ENCODE peak calls at places on chromosomes 6 and 20, in seven cellular contexts. One of them, this sample, is unnamed.

GRCh38 chr6:64736421-64736950 is 970.5 kb downstream of the EYS start:
- DNase-seq in adrenal gland: no peak
- DNase-seq in psoas muscle: no peak
- DNase-seq in ovary: no peak
- DNase-seq in heart left ventricle: no peak
- DNase-seq in IMR-90: no peak
- DNase-seq in SK-N-MC: no peak
- DNase-seq in this sample: no peak

GRCh38 chr6:34984416-34984815 is 95.4 kb downstream of the ANKS1A start:
- DNase-seq in psoas muscle: no peak
- DNase-seq in adrenal gland: no peak
- DNase-seq in SK-N-MC: no peak
- DNase-seq in heart left ventricle: no peak
- DNase-seq in ovary: no peak
- DNase-seq in IMR-90: no peak
- DNase-seq in this sample: no peak

GRCh38 chr6:90088009-90088408 is 193.7 kb downstream of the GJA10 start:
- DNase-seq in ovary: no peak
- DNase-seq in adrenal gland: no peak
- DNase-seq in SK-N-MC: no peak
- DNase-seq in psoas muscle: no peak
- DNase-seq in heart left ventricle: no peak
- DNase-seq in IMR-90: peak
- DNase-seq in this sample: no peak

GRCh38 chr6:111107589-111107988 is 20.3 kb downstream of the SLC16A10 start:
- DNase-seq in IMR-90: no peak
- DNase-seq in SK-N-MC: no peak
- DNase-seq in heart left ventricle: no peak
- DNase-seq in ovary: no peak
- DNase-seq in adrenal gland: no peak
- DNase-seq in psoas muscle: no peak
- DNase-seq in this sample: no peak

GRCh38 chr6:142913511-142914047 is 31.4 kb downstream of the HIVEP2 start:
- DNase-seq in IMR-90: no peak
- DNase-seq in ovary: no peak
- DNase-seq in psoas muscle: no peak
- DNase-seq in SK-N-MC: no peak
- DNase-seq in heart left ventricle: no peak
- DNase-seq in adrenal gland: no peak
- DNase-seq in this sample: peak

GRCh38 chr20:24100370-24101011 is 111.9 kb upstream of the GGTLC1 start:
- DNase-seq in ovary: peak
- DNase-seq in adrenal gland: peak
- DNase-seq in heart left ventricle: peak
- DNase-seq in psoas muscle: no peak
- DNase-seq in IMR-90: peak
- DNase-seq in SK-N-MC: no peak
- DNase-seq in this sample: peak

GRCh38 chr6:156421933-156422332 is 355.2 kb upstream of the ARID1B start:
- DNase-seq in psoas muscle: no peak
- DNase-seq in SK-N-MC: no peak
- DNase-seq in IMR-90: no peak
- DNase-seq in adrenal gland: no peak
- DNase-seq in ovary: no peak
- DNase-seq in heart left ventricle: no peak
- DNase-seq in this sample: no peak

GRCh38 chr6:61867635-61868034 is 418.4 kb downstream of the KHDRBS2 start:
- DNase-seq in IMR-90: no peak
- DNase-seq in ovary: no peak
- DNase-seq in heart left ventricle: no peak
- DNase-seq in adrenal gland: no peak
- DNase-seq in psoas muscle: no peak
- DNase-seq in SK-N-MC: no peak
- DNase-seq in this sample: no peak

GRCh38 chr6:158660331-158660730 is 10.5 kb downstream of the SYTL3 start:
- DNase-seq in psoas muscle: no peak
- DNase-seq in IMR-90: no peak
- DNase-seq in SK-N-MC: no peak
- DNase-seq in heart left ventricle: no peak
- DNase-seq in ovary: no peak
- DNase-seq in adrenal gland: no peak
- DNase-seq in this sample: no peak

GRCh38 chr20:5919634-5920544 is 30.4 kb downstream of the TRMT6 start:
- DNase-seq in ovary: no peak
- DNase-seq in SK-N-MC: no peak
- DNase-seq in psoas muscle: no peak
- DNase-seq in heart left ventricle: no peak
- DNase-seq in adrenal gland: no peak
- DNase-seq in IMR-90: no peak
- DNase-seq in this sample: no peak

GRCh38 chr6:116011520-116011919 is 49.2 kb downstream of the FRK start:
- DNase-seq in psoas muscle: no peak
- DNase-seq in IMR-90: no peak
- DNase-seq in SK-N-MC: no peak
- DNase-seq in heart left ventricle: no peak
- DNase-seq in ovary: no peak
- DNase-seq in adrenal gland: no peak
- DNase-seq in this sample: no peak

GRCh38 chr6:26536571-26537159 is 1.5 kb upstream of the HMGN4 start:
- DNase-seq in adrenal gland: no peak
- DNase-seq in ovary: peak
- DNase-seq in IMR-90: peak
- DNase-seq in heart left ventricle: no peak
- DNase-seq in psoas muscle: no peak
- DNase-seq in SK-N-MC: no peak
- DNase-seq in this sample: peak

GRCh38 chr6:154471609-154472362 is 38.7 kb downstream of the CNKSR3 start:
- DNase-seq in IMR-90: no peak
- DNase-seq in ovary: no peak
- DNase-seq in adrenal gland: no peak
- DNase-seq in psoas muscle: no peak
- DNase-seq in SK-N-MC: no peak
- DNase-seq in heart left ventricle: no peak
- DNase-seq in this sample: no peak

GRCh38 chr6:127032971-127033370 is 85.5 kb upstream of the RSPO3 start:
- DNase-seq in psoas muscle: no peak
- DNase-seq in IMR-90: no peak
- DNase-seq in SK-N-MC: no peak
- DNase-seq in ovary: no peak
- DNase-seq in adrenal gland: no peak
- DNase-seq in heart left ventricle: no peak
- DNase-seq in this sample: no peak

GRCh38 chr20:13277663-13278295 is 56.7 kb downstream of the ISM1 start:
- DNase-seq in SK-N-MC: no peak
- DNase-seq in IMR-90: no peak
- DNase-seq in adrenal gland: no peak
- DNase-seq in ovary: no peak
- DNase-seq in heart left ventricle: no peak
- DNase-seq in psoas muscle: no peak
- DNase-seq in this sample: no peak

GRCh38 chr6:153038378-153038777 is 35.9 kb upstream of the MTRF1L start:
- DNase-seq in heart left ventricle: no peak
- DNase-seq in SK-N-MC: no peak
- DNase-seq in ovary: no peak
- DNase-seq in adrenal gland: no peak
- DNase-seq in IMR-90: peak
- DNase-seq in psoas muscle: no peak
- DNase-seq in this sample: no peak

GRCh38 chr6:129790786-129791185 is 70.3 kb downstream of the TMEM244 start:
- DNase-seq in SK-N-MC: no peak
- DNase-seq in IMR-90: no peak
- DNase-seq in heart left ventricle: no peak
- DNase-seq in psoas muscle: no peak
- DNase-seq in ovary: no peak
- DNase-seq in adrenal gland: no peak
- DNase-seq in this sample: no peak

GRCh38 chr6:146985111-146985510 is 219.1 kb upstream of the STXBP5 start:
- DNase-seq in SK-N-MC: no peak
- DNase-seq in adrenal gland: no peak
- DNase-seq in psoas muscle: no peak
- DNase-seq in ovary: no peak
- DNase-seq in heart left ventricle: no peak
- DNase-seq in IMR-90: no peak
- DNase-seq in this sample: no peak

GRCh38 chr6:95866732-95867131 is 149.0 kb upstream of the FUT9 start:
- DNase-seq in adrenal gland: no peak
- DNase-seq in heart left ventricle: no peak
- DNase-seq in ovary: no peak
- DNase-seq in IMR-90: no peak
- DNase-seq in SK-N-MC: no peak
- DNase-seq in psoas muscle: no peak
- DNase-seq in this sample: peak

GRCh38 chr6:154377726-154378125 is 21.1 kb upstream of the IPCEF1 start:
- DNase-seq in IMR-90: no peak
- DNase-seq in adrenal gland: no peak
- DNase-seq in SK-N-MC: no peak
- DNase-seq in psoas muscle: no peak
- DNase-seq in heart left ventricle: no peak
- DNase-seq in ovary: no peak
- DNase-seq in this sample: no peak

GRCh38 chr20:57432480-57432873 is 41.3 kb downstream of the RBM38 start:
- DNase-seq in heart left ventricle: no peak
- DNase-seq in IMR-90: no peak
- DNase-seq in adrenal gland: no peak
- DNase-seq in psoas muscle: peak
- DNase-seq in SK-N-MC: no peak
- DNase-seq in ovary: no peak
- DNase-seq in this sample: no peak

GRCh38 chr6:562052-562676 is 94.7 kb downstream of the HUS1B start:
- DNase-seq in IMR-90: no peak
- DNase-seq in adrenal gland: no peak
- DNase-seq in psoas muscle: no peak
- DNase-seq in heart left ventricle: no peak
- DNase-seq in ovary: no peak
- DNase-seq in SK-N-MC: no peak
- DNase-seq in this sample: peak
- H3K27ac ChIP-seq in IMR-90: no peak
- H3K27ac ChIP-seq in adrenal gland: peak
- H3K27ac ChIP-seq in psoas muscle: no peak
- H3K27ac ChIP-seq in heart left ventricle: no peak
- H3K27ac ChIP-seq in ovary: no peak
- H3K27ac ChIP-seq in SK-N-MC: no peak
- H3K27ac ChIP-seq in this sample: peak

GRCh38 chr20:2292711-2293110 is 3.1 kb upstream of the TGM3 start:
- DNase-seq in IMR-90: no peak
- DNase-seq in SK-N-MC: no peak
- DNase-seq in ovary: no peak
- DNase-seq in psoas muscle: peak
- DNase-seq in adrenal gland: no peak
- DNase-seq in heart left ventricle: no peak
- DNase-seq in this sample: no peak
- H3K27ac ChIP-seq in IMR-90: no peak
- H3K27ac ChIP-seq in SK-N-MC: no peak
- H3K27ac ChIP-seq in ovary: no peak
- H3K27ac ChIP-seq in psoas muscle: no peak
- H3K27ac ChIP-seq in adrenal gland: no peak
- H3K27ac ChIP-seq in heart left ventricle: no peak
- H3K27ac ChIP-seq in this sample: no peak

DNA sequence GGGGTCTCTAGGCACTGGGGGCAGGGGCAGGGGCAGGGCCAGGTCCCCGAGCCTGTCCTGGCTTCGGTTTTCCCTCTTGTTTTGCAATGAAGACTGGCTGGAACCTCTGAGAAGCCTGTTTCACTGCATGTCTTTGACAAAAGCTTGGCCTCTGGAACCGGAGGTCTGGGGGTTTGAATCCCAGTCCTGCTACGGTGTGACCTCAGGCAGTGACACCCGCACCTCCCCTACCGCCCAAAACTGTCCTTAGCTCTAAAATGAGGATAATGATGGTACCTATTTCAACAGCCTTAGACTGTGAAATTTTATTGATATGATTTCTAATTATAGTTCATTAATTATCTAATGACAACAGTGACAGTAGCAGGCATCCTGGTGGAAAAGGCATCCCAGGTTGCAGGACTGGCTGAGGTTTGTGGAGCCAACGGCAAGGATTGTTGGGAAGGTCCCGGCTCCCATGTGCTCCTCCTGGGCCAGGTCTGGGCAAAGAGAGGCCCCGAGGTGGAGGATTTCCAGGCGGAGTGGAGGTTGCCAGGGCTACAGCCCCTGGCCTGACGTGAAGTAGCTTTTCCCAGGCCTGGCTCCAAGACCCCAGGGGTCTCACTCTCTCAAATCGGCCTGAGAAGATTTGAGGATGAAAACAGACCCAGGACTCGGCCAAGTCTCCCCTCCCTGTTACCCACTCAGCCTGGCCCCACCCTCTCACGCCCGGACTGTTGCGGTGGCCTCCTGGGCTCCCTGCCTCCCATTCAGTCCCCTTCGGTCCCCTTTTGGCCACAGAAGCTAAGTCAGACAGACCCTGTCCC is 57.9 kb downstream of the SNAI1 start:
- DNase-seq in adrenal gland: no peak
- DNase-seq in psoas muscle: no peak
- DNase-seq in heart left ventricle: no peak
- DNase-seq in ovary: no peak
- DNase-seq in SK-N-MC: no peak
- DNase-seq in IMR-90: no peak
- DNase-seq in this sample: no peak
- H3K27ac ChIP-seq in adrenal gland: no peak
- H3K27ac ChIP-seq in psoas muscle: no peak
- H3K27ac ChIP-seq in heart left ventricle: no peak
- H3K27ac ChIP-seq in ovary: no peak
- H3K27ac ChIP-seq in SK-N-MC: no peak
- H3K27ac ChIP-seq in IMR-90: no peak
- H3K27ac ChIP-seq in this sample: no peak

DNA sequence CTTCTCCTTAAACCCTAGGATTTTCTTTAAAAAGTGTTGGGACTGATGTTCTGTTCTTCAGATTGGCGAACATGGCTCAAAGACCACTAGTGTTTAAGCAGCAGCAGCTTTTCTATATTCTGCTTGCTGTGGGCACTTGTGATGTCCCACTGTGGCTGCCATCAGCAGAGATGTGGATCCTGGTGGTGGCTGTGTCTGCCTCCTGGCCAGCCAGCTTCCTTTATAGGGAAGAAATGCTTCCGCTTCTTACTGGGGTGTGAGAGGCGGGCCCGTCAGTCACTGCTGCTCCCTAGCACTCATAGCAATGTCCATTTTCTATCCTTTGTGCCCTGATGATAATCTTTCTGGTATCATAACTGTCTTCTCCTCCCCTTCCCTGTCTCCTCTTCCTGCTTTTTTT is 66.7 kb upstream of the ESR1 start:
- DNase-seq in SK-N-MC: no peak
- DNase-seq in psoas muscle: no peak
- DNase-seq in IMR-90: no peak
- DNase-seq in heart left ventricle: no peak
- DNase-seq in adrenal gland: no peak
- DNase-seq in ovary: no peak
- DNase-seq in this sample: no peak
- H3K27ac ChIP-seq in SK-N-MC: no peak
- H3K27ac ChIP-seq in psoas muscle: no peak
- H3K27ac ChIP-seq in IMR-90: no peak
- H3K27ac ChIP-seq in heart left ventricle: no peak
- H3K27ac ChIP-seq in adrenal gland: no peak
- H3K27ac ChIP-seq in ovary: no peak
- H3K27ac ChIP-seq in this sample: no peak

GRCh38 chr6:30748301-30748769 is 4.0 kb upstream of the IER3 start:
- DNase-seq in SK-N-MC: no peak
- DNase-seq in adrenal gland: no peak
- DNase-seq in IMR-90: peak
- DNase-seq in psoas muscle: no peak
- DNase-seq in ovary: no peak
- DNase-seq in heart left ventricle: no peak
- DNase-seq in this sample: no peak
- H3K27ac ChIP-seq in SK-N-MC: peak
- H3K27ac ChIP-seq in adrenal gland: no peak
- H3K27ac ChIP-seq in IMR-90: peak
- H3K27ac ChIP-seq in psoas muscle: no peak
- H3K27ac ChIP-seq in ovary: no peak
- H3K27ac ChIP-seq in heart left ventricle: no peak
- H3K27ac ChIP-seq in this sample: no peak

This sample was measured in testis.